ENCODE peak calls at places on chromosomes 5 and 9, in six cellular contexts. G is transverse colon, V is endothelial cell of umbilical vein, U is sigmoid colon, K is HCT116, T is stomach. D is an unnamed sample. For H3K4me1, the result is how much of the 10 kb centered on the place peaks cover.

GRCh38 chr5:176497852-176498251 is 39.4 kb downstream of the RNF44 start:
- DNase-seq in G (no peak), V (no peak), U (no peak), K (no peak), T (no peak), D (no peak)

GRCh38 chr9:105242557-105242956 is 1.9 kb upstream of the SLC44A1 start:
- DNase-seq in G (no peak), V (no peak), U (no peak), K (no peak), T (no peak), D (no peak)

GRCh38 chr5:133489632-133490031 is 122.7 kb downstream of the FSTL4 start:
- DNase-seq in G (no peak), V (no peak), U (no peak), K (peak), T (no peak), D (no peak)

GRCh38 chr9:23674016-23674585 is 151.9 kb downstream of the ELAVL2 start:
- DNase-seq in G (no peak), V (no peak), U (no peak), K (no peak), T (no peak), D (no peak)

GRCh38 chr5:17401509-17402290 is 96.3 kb upstream of the TAF11L2 start:
- DNase-seq in G (no peak), V (no peak), U (no peak), K (no peak), T (no peak), D (no peak)

GRCh38 chr9:19683715-19684114 is 105.1 kb downstream of the SLC24A2 start:
- DNase-seq in G (no peak), V (no peak), U (no peak), K (no peak), T (no peak), D (no peak)

GRCh38 chr5:57948091-57948490 is 465.5 kb upstream of the ACTBL2 start:
- DNase-seq in G (no peak), V (no peak), U (no peak), K (no peak), T (no peak), D (no peak)

GRCh38 chr5:66529182-66529581 is 67.0 kb upstream of the MAST4 start:
- DNase-seq in G (no peak), V (no peak), U (no peak), K (no peak), T (no peak), D (no peak)

GRCh38 chr5:157603333-157604190 is 28.0 kb upstream of the ADAM19 start:
- DNase-seq in G (no peak), V (peak), U (no peak), K (peak), T (no peak), D (no peak)

GRCh38 chr9:114174876-114175771 is 19.8 kb downstream of the COL27A1 start:
- DNase-seq in G (peak), V (no peak), U (peak), K (no peak), T (no peak), D (no peak)

GRCh38 chr9:25350011-25350410 is 328.2 kb downstream of the TUSC1 start:
- DNase-seq in G (no peak), V (no peak), U (no peak), K (no peak), T (no peak), D (no peak)

GRCh38 chr9:110638381-110638954 is 30.1 kb upstream of the MUSK start:
- DNase-seq in G (no peak), V (peak), U (no peak), K (no peak), T (no peak), D (no peak)

GRCh38 chr9:112796485-112796884 is 45.9 kb downstream of the SNX30 start:
- DNase-seq in G (no peak), V (no peak), U (no peak), K (no peak), T (no peak), D (no peak)

GRCh38 chr9:99192786-99193465 is 28.8 kb downstream of the ALG2 start:
- DNase-seq in G (no peak), V (no peak), U (no peak), K (no peak), T (no peak), D (no peak)

DNA sequence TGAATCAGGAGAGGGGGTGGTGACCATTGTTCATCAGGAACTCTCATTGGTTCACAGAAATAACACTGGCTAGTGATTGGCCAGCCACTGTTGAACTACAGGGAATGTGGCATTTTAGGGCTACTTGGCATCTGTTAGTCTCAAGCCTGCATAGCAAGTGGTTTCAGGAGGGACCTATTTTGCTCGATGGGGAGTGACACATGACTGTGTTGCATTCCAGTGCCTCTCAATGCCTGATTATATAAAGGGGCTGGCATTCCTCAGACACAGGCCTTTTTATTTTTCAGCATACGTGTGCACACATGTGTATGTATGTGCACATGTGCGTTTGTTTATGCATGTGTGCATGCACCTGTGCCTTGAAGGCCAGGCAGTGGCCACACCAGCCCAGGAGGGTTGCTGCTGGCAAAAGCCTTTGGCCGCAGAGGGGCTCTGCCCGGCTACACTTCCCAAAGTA is 23.2 kb downstream of the FGD3 start:
- DNase-seq in G (no peak), V (no peak), U (no peak), K (no peak), T (peak), D (no peak)
- TF ChIP-seq POLR2A in G (no peak), V (no peak), U (no peak), K (no peak), T (no peak), D (no peak)

GRCh38 chr5:7436521-7436920 is 40.6 kb downstream of the ADCY2 start:
- DNase-seq in G (no peak), V (no peak), U (no peak), K (no peak), T (no peak), D (no peak)
- TF ChIP-seq POLR2AphosphoS5 in G (no peak), V (no peak), U (no peak), K (no peak), T (no peak), D (no peak)

GRCh38 chr5:136035837-136036236 is 7.0 kb downstream of the TGFBI start:
- DNase-seq in G (no peak), V (no peak), U (no peak), K (no peak), T (no peak), D (no peak)

GRCh38 chr5:136034976-136035375 is 6.2 kb downstream of the TGFBI start:
- DNase-seq in G (no peak), V (no peak), U (peak), K (no peak), T (no peak), D (no peak)

GRCh38 chr5:136033848-136034247 is 5.1 kb downstream of the TGFBI start:
- DNase-seq in G (no peak), V (no peak), U (peak), K (no peak), T (no peak), D (peak)

GRCh38 chr5:136033244-136033643 is 4.5 kb downstream of the TGFBI start:
- DNase-seq in G (no peak), V (no peak), U (no peak), K (no peak), T (no peak), D (no peak)

DNA sequence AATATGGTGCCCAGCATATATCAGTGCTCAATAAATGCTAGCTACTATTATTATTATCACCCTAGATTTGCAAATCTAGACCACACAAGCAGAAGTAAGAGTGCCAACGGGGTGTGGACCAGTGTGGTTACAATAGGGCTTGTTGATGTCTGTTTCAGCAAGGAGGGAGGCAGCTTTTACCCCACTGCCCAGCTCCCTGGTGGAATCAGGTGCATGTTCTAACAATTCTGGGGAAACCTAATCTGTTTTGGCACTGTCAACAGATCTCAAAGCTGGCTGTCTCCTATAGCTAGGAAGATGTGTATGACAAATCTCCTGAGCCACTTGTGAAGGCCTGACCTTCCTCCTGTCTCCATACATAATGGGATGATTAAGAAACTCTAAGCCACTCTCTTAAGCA is 5.7 kb downstream of the TGFBI start:
- DNase-seq in G (no peak), V (no peak), U (peak), K (no peak), T (no peak), D (no peak)
- H3K4me1 ChIP-seq in G (under half), V (under half), U (under half), K (under half), T (under half), D (under half)

DNA sequence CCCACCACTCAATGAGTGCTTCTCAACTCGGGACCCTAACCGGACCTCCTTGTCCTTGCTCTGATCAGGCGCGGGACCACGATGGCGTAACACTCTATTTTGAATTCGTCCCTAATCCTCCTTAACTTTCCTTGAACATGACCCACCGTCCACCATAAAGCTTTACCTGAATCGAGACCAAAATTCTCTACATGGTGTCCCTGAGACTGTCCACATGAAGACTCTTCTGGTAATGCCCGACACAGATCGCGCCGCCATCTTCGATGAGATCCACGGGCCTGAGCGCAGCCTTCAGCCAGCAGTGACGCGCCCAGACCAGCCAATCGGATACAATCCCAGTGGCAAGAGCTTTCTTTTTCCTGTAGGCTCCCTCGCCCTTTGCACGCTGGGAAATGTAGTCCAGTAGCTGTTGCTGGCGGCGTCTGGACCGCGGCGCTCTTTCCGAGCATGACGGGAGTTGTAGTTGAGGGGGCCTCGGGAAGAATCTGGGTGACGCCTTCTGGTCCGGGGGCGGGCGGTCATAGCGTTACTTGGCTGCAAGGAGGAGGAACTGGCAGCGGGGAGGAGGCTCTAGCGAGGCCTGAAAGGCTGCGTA is at the start of the genes MRPL50 and ZNF189:
- DNase-seq in G (peak), V (peak), U (peak), K (peak), T (peak), D (peak)
- TF ChIP-seq POLR2A in G (peak), V (peak), U (peak), K (peak), T (peak), D (peak)

GRCh38 chr9:107751522-107752235 is 262.1 kb upstream of the KLF4 start:
- DNase-seq in G (peak), V (peak), U (no peak), K (peak), T (peak), D (no peak)
- TF ChIP-seq POLR2AphosphoS5 in G (peak), V (no peak), U (no peak), K (peak), T (peak), D (no peak)

GRCh38 chr5:140189253-140189652 is 14.3 kb downstream of the CYSTM1 start:
- DNase-seq in G (no peak), V (no peak), U (no peak), K (no peak), T (no peak), D (no peak)

GRCh38 chr5:140185409-140185808 is 10.4 kb downstream of the CYSTM1 start:
- DNase-seq in G (no peak), V (no peak), U (no peak), K (no peak), T (no peak), D (no peak)

GRCh38 chr5:140189977-140190867 is 15.2 kb downstream of the CYSTM1 start:
- DNase-seq in G (no peak), V (peak), U (no peak), K (no peak), T (no peak), D (no peak)

GRCh38 chr5:140182803-140183367 is 7.9 kb downstream of the CYSTM1 start:
- DNase-seq in G (peak), V (peak), U (peak), K (no peak), T (no peak), D (no peak)

GRCh38 chr5:140186155-140186753 is 11.3 kb downstream of the CYSTM1 start:
- DNase-seq in G (no peak), V (no peak), U (no peak), K (no peak), T (no peak), D (no peak)
- H3K4me1 ChIP-seq in G (under half), V (under half), U (under half), K (under half), T (half or more), D (under half)

GRCh38 chr9:130173462-130173876 is 1.3 kb downstream of the NCS1 start:
- DNase-seq in G (no peak), V (no peak), U (peak), K (no peak), T (no peak), D (no peak)
- TF ChIP-seq POLR2A in G (no peak), V (no peak), U (no peak), K (no peak), T (no peak), D (no peak)

DNA sequence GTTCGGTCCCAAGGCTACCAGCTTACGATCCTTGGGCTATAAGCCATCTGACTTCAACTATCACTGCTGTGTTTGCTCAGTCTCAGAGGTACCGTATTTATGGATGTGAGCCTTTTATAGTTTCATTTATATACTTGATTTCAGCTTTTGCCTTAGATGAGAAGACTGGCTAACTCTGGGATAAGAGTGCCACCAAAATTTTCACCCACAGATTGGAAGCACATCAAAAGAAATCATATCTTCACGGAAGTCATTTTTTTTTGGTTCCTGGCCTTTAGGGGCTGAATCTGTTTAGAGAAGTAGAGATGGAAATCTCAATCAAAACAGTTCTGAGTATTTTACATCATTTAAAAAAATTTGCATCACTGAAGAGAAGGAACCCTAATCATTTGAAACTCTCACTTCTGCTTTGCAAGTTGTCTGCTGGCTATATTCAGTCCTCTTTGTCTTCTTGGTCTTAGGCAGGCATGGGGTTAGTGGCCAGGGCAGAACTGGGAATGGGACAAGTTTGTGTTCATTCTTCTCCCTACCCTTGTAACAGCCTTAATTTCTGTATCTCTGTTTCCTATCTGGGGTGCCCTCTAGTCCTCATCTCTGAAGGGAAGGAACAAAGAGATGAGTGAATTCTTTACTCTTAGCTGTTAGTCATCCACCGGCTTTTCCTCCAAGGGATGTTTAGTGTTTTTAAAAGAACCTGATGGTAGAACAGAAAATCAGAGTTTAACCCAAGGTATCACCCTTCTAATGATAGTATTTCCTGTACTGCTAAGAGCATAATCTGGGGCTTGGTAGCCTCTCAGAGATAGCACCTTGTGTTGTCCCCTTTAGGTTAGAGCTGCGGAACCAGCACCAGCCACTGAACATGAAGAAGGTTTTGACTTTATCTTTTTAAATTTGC is 14.1 kb upstream of the TNFAIP8 start:
- DNase-seq in G (no peak), V (peak), U (no peak), K (no peak), T (no peak), D (no peak)
- TF ChIP-seq POLR2AphosphoS5 in G (no peak), V (no peak), U (no peak), K (no peak), T (no peak), D (no peak)